ENCODE peak calls at places on chromosomes 16 and 17, in four cellular contexts. B is GM12878, U is HL-60, A is K562. S is an unnamed sample.

GRCh38 chr17:82444284-82444893 is 6.2 kb downstream of the CYBC1 start:
- DNase-seq in B (no peak), U (no peak), A (no peak), S (no peak)

GRCh38 chr17:39196191-39196819 is 1.2 kb downstream of the CACNB1 start:
- DNase-seq in B (no peak), U (no peak), A (no peak), S (no peak)

GRCh38 chr16:68287276-68288251 is 23.2 kb downstream of the SLC7A6OS start:
- DNase-seq in B (no peak), U (no peak), A (no peak), S (no peak)

GRCh38 chr16:27164280-27164837 is 39.0 kb upstream of the KDM8 start:
- DNase-seq in B (no peak), U (no peak), A (no peak), S (no peak)

GRCh38 chr16:48030926-48031325 is 124.9 kb downstream of the ABCC12 start:
- DNase-seq in B (no peak), U (no peak), A (no peak), S (no peak)

GRCh38 chr16:50313596-50314483 is 47.5 kb downstream of the ADCY7 start:
- DNase-seq in B (no peak), U (peak), A (no peak), S (no peak)

GRCh38 chr17:40480501-40481003 is 20.9 kb downstream of the TNS4 start:
- DNase-seq in B (peak), U (peak), A (no peak), S (no peak)

GRCh38 chr17:37200497-37200896 is 175.3 kb upstream of the C17orf78 start:
- DNase-seq in B (no peak), U (no peak), A (no peak), S (no peak)

GRCh38 chr16:56273615-56274014 is 82.3 kb downstream of the GNAO1 start:
- DNase-seq in B (no peak), U (no peak), A (no peak), S (no peak)

GRCh38 chr16:77376358-77376757 is 58.5 kb downstream of the ADAMTS18 start:
- DNase-seq in B (no peak), U (no peak), A (no peak), S (peak)

GRCh38 chr17:55845385-55845784 is 94.5 kb downstream of the PCTP start:
- DNase-seq in B (no peak), U (no peak), A (no peak), S (peak)

GRCh38 chr17:41538565-41538991 is 10.5 kb upstream of the KRT19 start:
- DNase-seq in B (no peak), U (no peak), A (no peak), S (no peak)

GRCh38 chr16:55146939-55147338 is 177.1 kb upstream of the IRX6 start:
- DNase-seq in B (no peak), U (no peak), A (no peak), S (no peak)

GRCh38 chr17:388087-388486 is 35.5 kb upstream of the RPH3AL start:
- DNase-seq in B (no peak), U (no peak), A (no peak), S (no peak)

GRCh38 chr16:19804538-19805323 is 79.9 kb downstream of the GPRC5B start:
- DNase-seq in B (no peak), U (peak), A (peak), S (no peak)

GRCh38 chr16:28875134-28876015 is 2.9 kb upstream of the ATP2A1 start:
- DNase-seq in B (no peak), U (no peak), A (no peak), S (no peak)

GRCh38 chr17:79981090-79981489 is 54.6 kb downstream of the TBC1D16 start:
- DNase-seq in B (no peak), U (no peak), A (no peak), S (no peak)

GRCh38 chr17:1605681-1606351 is 22.8 kb downstream of the SLC43A2 start:
- DNase-seq in B (no peak), U (no peak), A (no peak), S (no peak)

GRCh38 chr17:32297860-32298259 is 32.2 kb downstream of the RHBDL3 start:
- DNase-seq in B (no peak), U (no peak), A (no peak), S (no peak)

GRCh38 chr17:82930924-82931695 is 91.3 kb upstream of the ZNF750 start:
- DNase-seq in B (no peak), U (no peak), A (no peak), S (no peak)

GRCh38 chr17:80283116-80283852 is 22.6 kb downstream of the RNF213 start:
- DNase-seq in B (no peak), U (no peak), A (no peak), S (no peak)

GRCh38 chr17:71636644-71637043 is 484.2 kb upstream of the SOX9 start:
- DNase-seq in B (no peak), U (no peak), A (no peak), S (no peak)

GRCh38 chr17:2064147-2064489 is 9.2 kb downstream of the HIC1 start:
- DNase-seq in B (no peak), U (no peak), A (no peak), S (no peak)

GRCh38 chr16:9048302-9048700 is 43.1 kb upstream of the HAPSTR1 start:
- DNase-seq in B (no peak), U (no peak), A (no peak), S (no peak)

GRCh38 chr17:69141802-69142472 is at the start of gene ABCA6:
- DNase-seq in B (no peak), U (no peak), A (no peak), S (no peak)

GRCh38 chr16:23879735-23880373 is 44.1 kb downstream of the PRKCB start:
- DNase-seq in B (no peak), U (no peak), A (no peak), S (no peak)

GRCh38 chr17:19343671-19344151 is 18.8 kb downstream of the B9D1 start:
- DNase-seq in B (no peak), U (no peak), A (no peak), S (no peak)

GRCh38 chr17:82956146-82956725 is 116.4 kb upstream of the ZNF750 start:
- DNase-seq in B (no peak), U (no peak), A (no peak), S (no peak)

GRCh38 chr17:45384047-45384799 is 48.4 kb downstream of the ARHGAP27 start:
- DNase-seq in B (no peak), U (no peak), A (no peak), S (no peak)

GRCh38 chr17:63232565-63233310 is 213.4 kb downstream of the CYB561 start:
- DNase-seq in B (no peak), U (no peak), A (no peak), S (no peak)

DNA sequence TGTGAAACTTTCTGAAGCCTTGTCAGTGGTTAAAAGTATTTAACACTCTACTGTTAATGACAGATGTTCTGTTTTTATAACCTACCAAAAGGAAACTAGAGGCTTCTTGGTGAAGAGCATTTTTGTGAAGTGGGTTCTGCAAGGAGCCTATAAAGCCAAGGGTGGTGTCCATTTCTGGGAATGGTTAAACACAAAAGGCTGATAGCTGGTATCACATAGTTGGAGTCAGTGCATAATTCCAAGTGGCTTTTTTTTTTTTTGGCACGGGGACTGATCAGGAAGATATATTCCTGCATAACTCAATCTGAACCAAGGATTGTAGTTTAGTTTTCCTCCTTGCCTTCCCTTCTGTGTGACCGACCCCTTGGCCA is 27.6 kb upstream of the KPNB1 start:
- DNase-seq in B (no peak), U (no peak), A (no peak), S (no peak)
- TF ChIP-seq SPI1 in B (no peak), U (no peak), A (no peak), S (no peak)

DNA sequence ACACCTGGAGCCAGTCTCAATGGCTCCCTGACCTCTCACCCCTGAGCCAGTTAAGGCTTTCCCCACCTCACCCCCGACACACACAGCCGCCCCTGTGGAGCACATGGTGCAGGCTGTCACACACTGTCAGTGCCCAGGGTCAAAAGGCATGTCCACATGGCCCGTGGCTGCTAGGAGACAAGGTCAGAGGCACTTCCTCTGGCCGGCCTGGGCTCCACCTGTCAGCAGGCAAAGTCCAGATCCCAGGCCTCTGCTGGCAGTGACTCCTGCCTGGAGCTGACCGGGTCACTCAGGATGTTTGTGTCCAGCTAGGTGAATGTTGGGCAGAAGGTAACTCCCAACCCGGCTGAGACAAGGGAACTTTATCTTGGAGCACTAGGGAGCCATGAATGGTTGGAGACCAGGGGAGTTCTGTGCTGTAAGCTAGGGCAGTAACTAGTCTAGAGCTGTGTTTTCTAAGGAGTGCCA is 6.0 kb downstream of the SREBF1 start:
- DNase-seq in B (no peak), U (no peak), A (no peak), S (no peak)
- TF ChIP-seq POLR2AphosphoS5 in B (no peak), U (no peak), A (no peak), S (no peak)

GRCh38 chr16:58510097-58510775 is 5.1 kb upstream of the SETD6 start:
- DNase-seq in B (no peak), U (no peak), A (no peak), S (no peak)
- TF ChIP-seq SPI1 in B (no peak), U (no peak), A (no peak), S (no peak)

GRCh38 chr17:50949128-50950001 is 83.2 kb upstream of the TOB1 start:
- DNase-seq in B (no peak), U (no peak), A (no peak), S (no peak)

GRCh38 chr17:50948711-50949110 is 82.6 kb upstream of the TOB1 start:
- DNase-seq in B (no peak), U (no peak), A (no peak), S (no peak)

GRCh38 chr17:50947844-50948514 is 81.8 kb upstream of the TOB1 start:
- DNase-seq in B (no peak), U (peak), A (peak), S (no peak)

GRCh38 chr17:50952889-50953288 is 86.7 kb upstream of the TOB1 start:
- DNase-seq in B (no peak), U (no peak), A (no peak), S (no peak)

GRCh38 chr17:50950002-50950877 is 84.1 kb upstream of the TOB1 start:
- DNase-seq in B (no peak), U (peak), A (peak), S (peak)
- TF ChIP-seq POLR2AphosphoS5 in B (no peak), U (peak), A (no peak), S (no peak)

GRCh38 chr16:57648590-57649442 is 19.3 kb upstream of the ADGRG3 start:
- DNase-seq in B (peak), U (peak), A (peak), S (peak)
- TF ChIP-seq SPI1 in B (no peak), U (no peak), A (no peak), S (no peak)

GRCh38 chr17:67218385-67218950 is 26.5 kb downstream of the HELZ start:
- DNase-seq in B (no peak), U (no peak), A (no peak), S (no peak)

GRCh38 chr17:67216544-67217320 is 28.3 kb downstream of the HELZ start:
- DNase-seq in B (no peak), U (no peak), A (no peak), S (no peak)

GRCh38 chr17:67215991-67216421 is 29.0 kb downstream of the HELZ start:
- DNase-seq in B (no peak), U (no peak), A (no peak), S (no peak)

GRCh38 chr17:67221062-67221998 is 23.7 kb downstream of the HELZ start:
- DNase-seq in B (no peak), U (no peak), A (peak), S (no peak)

GRCh38 chr17:67217446-67217845 is 27.6 kb downstream of the HELZ start:
- DNase-seq in B (no peak), U (no peak), A (peak), S (no peak)
- TF ChIP-seq POLR2AphosphoS5 in B (no peak), U (no peak), A (peak), S (no peak)

DNA sequence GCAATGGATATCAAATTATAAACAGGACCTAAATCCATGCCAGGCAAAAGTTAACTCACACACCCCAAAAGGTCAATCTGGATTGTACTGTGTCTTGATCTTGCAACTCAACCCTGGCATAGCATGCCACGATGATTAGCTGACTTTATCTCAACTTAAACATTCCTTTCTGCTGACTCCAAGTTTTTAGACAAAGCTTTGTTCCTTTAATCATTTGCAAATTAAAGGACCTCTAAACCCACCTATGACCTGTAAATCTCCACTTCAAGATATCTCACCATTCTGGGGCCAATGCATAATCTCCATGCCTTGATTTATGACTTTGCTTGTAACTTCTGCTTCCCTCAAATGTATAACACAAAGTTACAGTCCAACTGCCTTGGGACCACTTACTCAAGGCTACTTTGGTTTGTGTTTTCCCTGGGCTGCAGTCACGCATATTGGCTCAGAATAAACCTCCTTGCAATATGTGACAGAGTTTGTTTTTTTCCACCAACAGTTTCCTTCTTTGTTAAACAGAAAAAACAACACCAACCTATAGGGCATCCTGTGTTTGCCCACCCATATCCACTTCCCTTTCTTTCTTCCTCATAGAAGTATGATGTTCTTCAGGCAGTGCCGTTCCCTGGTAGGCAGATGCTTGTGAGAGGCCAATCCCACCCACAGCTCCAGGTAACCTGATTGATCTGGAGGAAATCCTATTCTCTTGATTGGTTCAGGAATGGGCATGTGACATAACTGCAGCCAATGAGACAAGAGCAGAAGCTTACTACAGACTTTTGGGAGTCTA is 390.6 kb upstream of the ERCC4 start:
- DNase-seq in B (no peak), U (no peak), A (no peak), S (no peak)
- TF ChIP-seq SPI1 in B (peak), U (peak), A (no peak), S (no peak)

DNA sequence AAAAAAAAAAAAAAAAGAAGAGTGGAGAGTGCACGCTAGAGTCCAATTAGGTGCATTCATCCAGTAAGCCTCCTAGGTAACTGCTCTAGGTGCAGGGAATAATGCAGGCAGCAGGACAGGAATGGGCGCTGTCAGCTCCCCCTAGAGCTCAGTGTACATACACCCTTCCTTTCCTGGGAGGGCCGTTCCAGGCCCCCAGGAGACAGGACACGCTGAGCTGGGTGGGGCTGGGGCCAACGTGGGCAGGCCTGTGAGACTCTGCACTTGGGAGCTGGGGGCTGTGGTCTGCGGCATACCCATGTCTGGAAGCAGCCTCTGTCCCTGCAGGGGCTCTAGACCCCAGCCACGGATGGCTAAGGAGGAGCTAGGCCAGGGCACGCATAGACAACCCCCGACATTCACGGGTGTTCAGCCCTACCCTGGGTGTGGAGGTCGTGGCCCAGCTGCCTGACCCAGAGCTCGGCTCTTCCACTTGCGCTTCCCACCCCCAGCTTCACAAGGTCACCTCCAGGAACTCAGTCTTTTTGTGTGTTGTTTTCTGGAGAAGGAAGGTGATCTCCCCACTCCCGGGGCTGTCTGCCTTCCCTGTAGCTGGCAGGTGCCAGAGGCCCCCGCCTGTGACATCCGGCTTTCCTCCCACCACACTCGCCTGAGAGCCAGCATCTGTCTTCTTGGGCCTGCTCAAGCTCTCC is 985 bp upstream of the ANTKMT start:
- DNase-seq in B (no peak), U (no peak), A (no peak), S (no peak)
- TF ChIP-seq POLR2AphosphoS5 in B (no peak), U (no peak), A (no peak), S (no peak)

DNA sequence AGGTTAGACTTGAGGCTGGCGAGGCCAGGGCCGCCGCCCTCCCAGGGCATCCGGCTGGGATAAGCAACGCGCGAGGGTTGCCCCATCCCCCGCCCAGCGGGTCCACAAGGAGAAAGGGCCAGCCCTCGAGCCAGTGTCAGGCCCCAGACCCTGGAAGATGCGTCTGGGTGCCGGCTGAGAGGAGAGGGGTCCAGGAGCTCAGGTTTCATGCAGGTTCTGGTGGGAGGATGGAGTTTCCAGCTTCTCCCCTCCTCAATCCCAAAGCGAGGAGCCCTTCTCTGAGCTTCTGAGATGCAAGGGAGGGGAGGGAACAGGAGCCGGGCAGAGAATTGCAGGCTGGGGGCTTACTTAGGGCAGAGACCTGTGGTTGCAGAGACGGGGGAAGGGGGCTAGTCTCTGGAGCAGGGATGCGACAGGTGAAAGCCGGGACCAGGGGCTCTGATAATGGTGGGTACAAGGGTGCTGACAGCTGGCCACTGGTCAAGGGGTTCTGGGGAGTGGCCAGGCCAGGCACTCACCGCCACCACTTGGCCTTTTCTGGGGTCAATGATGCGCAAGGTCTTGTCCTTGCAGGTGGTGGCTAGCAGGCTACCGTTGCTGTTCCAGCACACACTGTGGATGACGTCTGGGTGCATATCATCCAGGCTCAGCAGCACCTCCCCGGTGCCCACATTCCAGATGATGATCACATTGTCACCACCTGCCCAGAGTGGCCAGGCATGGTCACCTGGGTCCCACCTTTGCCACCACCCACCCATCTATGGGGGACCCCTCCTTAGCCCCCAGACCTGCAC is 4.2 kb downstream of the CORO6 start:
- DNase-seq in B (no peak), U (no peak), A (no peak), S (no peak)
- TF ChIP-seq SPI1 in B (no peak), U (no peak), A (no peak), S (no peak)

GRCh38 chr16:11345040-11345862 is at the start of gene RMI2:
- DNase-seq in B (peak), U (peak), A (peak), S (peak)
- TF ChIP-seq POLR2AphosphoS5 in B (peak), U (peak), A (peak), S (peak)

S was measured in GM12891.